ENCODE peak calls at places on chromosome 6, in seven cellular contexts. B, R, L, S, K, Y and V are unnamed samples.

GRCh38 chr6:47372318-47372717 is 62.6 kb upstream of the TNFRSF21 start:
- DNase-seq in L (no peak), B (no peak), Y (no peak), R (no peak), K (no peak), S (no peak), V (no peak)

GRCh38 chr6:132513821-132514545 is 1.1 kb upstream of the STX7 start:
- DNase-seq in S (no peak), Y (no peak), R (no peak), K (no peak), B (no peak), L (no peak), V (no peak)

GRCh38 chr6:128508588-128509296 is 11.7 kb downstream of the PTPRK start:
- DNase-seq in R (peak), K (peak), Y (peak), L (no peak), B (no peak), S (no peak), V (peak)

GRCh38 chr6:71460933-71461332 is 172.3 kb downstream of the OGFRL1 start:
- DNase-seq in B (no peak), Y (peak), S (no peak), K (peak), R (peak), L (no peak), V (peak)

GRCh38 chr6:156564128-156564806 is 212.9 kb upstream of the ARID1B start:
- DNase-seq in S (peak), B (peak), Y (peak), K (peak), L (peak), R (peak), V (peak)

GRCh38 chr6:116220172-116220571 is 33.7 kb downstream of the TSPYL4 start:
- DNase-seq in B (no peak), S (no peak), R (no peak), L (no peak), K (peak), Y (peak), V (peak)

GRCh38 chr6:136771306-136771705 is 21.0 kb downstream of the MAP3K5 start:
- DNase-seq in Y (no peak), R (no peak), B (no peak), K (no peak), L (no peak), S (peak), V (no peak)

GRCh38 chr6:169944415-169944814 is 193.0 kb downstream of the ERMARD start:
- DNase-seq in Y (no peak), B (no peak), K (no peak), L (no peak), S (no peak), R (peak), V (no peak)

GRCh38 chr6:117976030-117976651 is 69.1 kb downstream of the SLC35F1 start:
- DNase-seq in R (peak), S (peak), L (no peak), Y (peak), K (peak), B (peak), V (peak)

GRCh38 chr6:157592566-157592965 is 211.6 kb downstream of the ZDHHC14 start:
- DNase-seq in L (no peak), Y (no peak), K (no peak), R (no peak), S (no peak), B (no peak), V (no peak)

GRCh38 chr6:32405656-32406055 is 1.3 kb downstream of the BTNL2 start:
- DNase-seq in L (no peak), B (no peak), S (no peak), Y (no peak), K (no peak), R (no peak), V (no peak)

GRCh38 chr6:45970326-45970725 is 45.3 kb downstream of the CLIC5 start:
- DNase-seq in L (no peak), Y (no peak), S (no peak), B (no peak), R (no peak), K (no peak), V (no peak)

GRCh38 chr6:140671926-140672325 is 1297.5 kb upstream of the CITED2 start:
- DNase-seq in Y (no peak), S (no peak), L (no peak), B (no peak), R (peak), K (no peak), V (no peak)

GRCh38 chr6:44730771-44731391 is 343.4 kb downstream of the CDC5L start:
- DNase-seq in K (peak), Y (peak), R (peak), S (no peak), L (no peak), B (peak), V (peak)

GRCh38 chr6:6315660-6316059 is 4.8 kb downstream of the F13A1 start:
- DNase-seq in L (no peak), K (no peak), S (peak), R (peak), B (no peak), Y (peak), V (peak)
- H3K4me3 ChIP-seq in L (no peak), K (no peak), S (no peak), R (no peak), B (no peak), Y (no peak), V (no peak)

GRCh38 chr6:717135-717534 is 24.2 kb upstream of the EXOC2 start:
- DNase-seq in Y (no peak), K (no peak), B (no peak), R (no peak), L (no peak), S (no peak), V (no peak)
- H3K4me3 ChIP-seq in Y (no peak), K (no peak), B (no peak), R (no peak), L (no peak), S (no peak), V (no peak)

GRCh38 chr6:29865648-29866047 is 38.0 kb downstream of the HLA-G start:
- DNase-seq in Y (no peak), S (no peak), K (no peak), B (no peak), R (no peak), L (no peak), V (no peak)

GRCh38 chr6:29861521-29862255 is 34.1 kb downstream of the HLA-G start:
- DNase-seq in B (no peak), Y (no peak), L (no peak), K (no peak), R (no peak), S (no peak), V (no peak)

DNA sequence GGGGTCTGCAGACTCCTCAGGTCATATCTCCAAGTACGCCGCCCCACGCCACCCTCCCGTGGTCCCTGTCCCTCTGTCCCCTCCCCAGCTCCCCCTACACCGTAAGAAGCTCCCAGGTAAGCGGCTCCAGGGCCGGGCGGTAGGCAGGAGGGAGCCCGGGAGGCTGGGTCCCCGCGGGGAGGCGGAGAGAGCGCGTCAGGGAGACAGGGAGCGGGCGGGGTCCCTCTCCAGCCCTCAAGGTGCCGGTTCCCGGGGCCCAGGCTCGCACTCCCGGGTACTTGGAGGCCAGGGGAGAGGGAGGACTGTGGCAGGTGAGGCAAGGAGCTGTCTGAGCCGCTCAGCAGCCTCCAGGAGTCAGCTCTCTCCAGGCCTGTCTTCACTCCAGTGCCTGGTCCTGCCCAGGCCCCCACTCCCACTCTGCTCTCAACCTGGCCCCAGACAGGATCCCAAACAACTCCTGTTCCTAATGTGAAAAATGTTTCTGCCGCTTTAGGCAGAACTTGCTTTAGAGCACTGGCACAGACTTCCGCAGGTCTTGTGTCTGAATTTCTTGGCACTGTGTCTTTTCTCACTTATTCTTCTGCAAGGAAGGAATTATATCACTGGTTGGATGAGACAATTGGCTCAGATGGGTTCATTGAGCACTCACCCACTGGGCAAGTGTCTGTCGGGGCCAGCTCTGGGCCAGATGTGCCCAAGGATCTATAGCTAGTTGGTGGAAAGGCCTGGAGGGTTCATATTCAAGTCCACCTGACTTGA is 36.6 kb downstream of the HLA-G start:
- DNase-seq in S (no peak), L (no peak), Y (no peak), K (no peak), R (no peak), B (no peak), V (no peak)
- H3K4me3 ChIP-seq in S (no peak), L (no peak), Y (no peak), K (no peak), R (no peak), B (no peak), V (no peak)

GRCh38 chr6:155543141-155543870 is 87.7 kb upstream of the NOX3 start:
- DNase-seq in Y (no peak), S (no peak), B (no peak), K (peak), R (no peak), L (no peak), V (no peak)

GRCh38 chr6:155544677-155545076 is 89.0 kb upstream of the NOX3 start:
- DNase-seq in Y (no peak), K (no peak), S (no peak), R (no peak), L (no peak), B (no peak), V (no peak)

GRCh38 chr6:155549928-155550327 is 94.3 kb upstream of the NOX3 start:
- DNase-seq in L (no peak), R (no peak), K (no peak), S (no peak), B (no peak), Y (no peak), V (no peak)

DNA sequence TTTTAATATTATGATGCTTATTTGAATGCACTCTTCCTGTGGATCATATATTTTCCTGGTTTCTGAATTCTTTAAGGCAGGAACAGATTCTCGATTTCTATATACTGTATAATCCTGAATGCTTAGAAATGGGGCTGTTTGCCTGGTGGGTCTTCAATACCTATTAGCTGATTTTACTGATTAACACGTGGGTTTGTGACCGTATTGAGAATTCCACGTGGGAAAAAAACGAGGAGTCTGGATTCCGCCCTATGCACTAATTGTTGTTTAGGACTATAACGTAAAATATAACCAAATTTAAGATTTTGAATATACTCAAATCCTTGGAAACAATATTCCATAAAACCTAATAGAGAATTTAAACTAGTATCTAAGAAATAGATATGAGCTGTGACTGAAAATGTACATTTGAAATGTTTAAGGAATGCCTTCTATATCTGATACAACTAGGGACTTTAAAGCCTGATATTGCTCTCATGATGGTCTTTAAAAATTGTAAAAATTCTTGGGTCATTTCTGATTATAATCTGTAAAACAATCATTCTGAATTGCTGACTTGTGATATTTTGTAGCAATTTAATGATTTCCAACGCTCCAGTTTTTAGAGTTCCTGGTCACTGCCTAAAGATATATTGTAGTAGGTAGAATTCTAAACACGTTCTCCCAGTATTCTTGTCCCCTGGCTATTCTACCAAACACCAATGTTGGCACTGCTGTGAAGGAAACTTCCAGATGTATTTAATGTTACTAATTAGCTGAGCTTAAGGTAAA is 93.6 kb upstream of the NOX3 start:
- DNase-seq in K (no peak), R (no peak), B (no peak), S (no peak), L (no peak), Y (no peak), V (no peak)
- H3K4me3 ChIP-seq in K (no peak), R (no peak), B (no peak), S (no peak), L (no peak), Y (no peak), V (no peak)

GRCh38 chr6:24927985-24928735 is 7.6 kb downstream of the RIPOR2 start:
- DNase-seq in S (no peak), R (peak), L (no peak), Y (peak), K (peak), B (peak), V (no peak)
- H3K4me3 ChIP-seq in S (peak), R (no peak), L (no peak), Y (no peak), K (no peak), B (no peak), V (no peak)

GRCh38 chr6:104958178-104958520 is 1.2 kb downstream of the LIN28B start:
- DNase-seq in L (no peak), Y (no peak), K (no peak), B (no peak), R (no peak), S (no peak), V (no peak)
- H3K4me3 ChIP-seq in L (no peak), Y (no peak), K (no peak), B (no peak), R (no peak), S (no peak), V (no peak)

GRCh38 chr6:85775883-85776282 is 133.2 kb upstream of the SYNCRIP start:
- DNase-seq in S (no peak), Y (no peak), R (peak), K (no peak), L (no peak), B (no peak), V (no peak)

GRCh38 chr6:85771925-85772430 is 129.3 kb upstream of the SYNCRIP start:
- DNase-seq in S (no peak), L (no peak), Y (no peak), R (no peak), B (no peak), K (no peak), V (no peak)

GRCh38 chr6:85771455-85771854 is 128.8 kb upstream of the SYNCRIP start:
- DNase-seq in S (no peak), K (no peak), Y (no peak), B (no peak), R (no peak), L (no peak), V (no peak)

DNA sequence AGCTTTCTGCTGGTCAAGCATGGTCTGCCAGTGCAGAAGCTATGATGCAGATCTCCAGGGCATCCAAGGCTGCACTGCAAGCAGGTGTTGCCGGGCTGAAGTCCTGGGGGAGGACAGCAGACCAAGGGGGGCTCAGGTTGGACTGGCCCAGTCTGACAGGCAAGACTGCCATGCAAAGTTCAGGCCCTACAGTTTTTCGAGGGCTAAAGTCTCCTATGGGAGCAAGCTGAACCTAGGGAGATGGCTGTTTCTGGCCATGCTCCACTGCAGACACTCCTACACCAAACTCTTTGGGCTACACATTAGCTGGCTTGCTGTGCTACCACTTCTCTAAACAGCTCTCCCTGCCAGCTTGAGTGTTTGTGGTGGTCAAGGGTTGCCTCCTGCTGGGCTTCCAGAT is 130.0 kb upstream of the SYNCRIP start:
- DNase-seq in K (no peak), S (no peak), Y (no peak), R (no peak), B (no peak), L (no peak), V (no peak)
- H3K4me3 ChIP-seq in K (no peak), S (no peak), Y (no peak), R (no peak), B (no peak), L (no peak), V (no peak)